ENCODE peak calls at places on chromosome 16, in eight cellular contexts. C, E, Q, F, X, M, J and I are unnamed samples.

GRCh38 chr16:25177831-25178688 is 38.7 kb upstream of the AQP8 start:
- DNase-seq in Q (no peak), C (no peak), F (no peak), J (no peak), M (no peak), X (no peak), E (peak; percentile 10), I (no peak)

GRCh38 chr16:51753382-51753781 is 602.3 kb upstream of the SALL1 start:
- DNase-seq in Q (no peak), C (no peak), F (peak; percentile 85), E (no peak), M (no peak), X (no peak), J (no peak), I (no peak)

GRCh38 chr16:66889622-66890021 is 9.3 kb downstream of the PDP2 start:
- DNase-seq in E (no peak), M (no peak), F (no peak), C (no peak), Q (no peak), X (no peak), J (no peak), I (no peak)

GRCh38 chr16:57837305-57838125 is 35.2 kb upstream of the KIFC3 start:
- DNase-seq in J (no peak), F (no peak), E (no peak), Q (no peak), C (no peak), M (no peak), X (no peak), I (no peak)

GRCh38 chr16:2520784-2521577 is 810 bp downstream of the AMDHD2 start:
- DNase-seq in Q (no peak), X (peak; percentile 78), C (peak; percentile 30), M (peak; percentile 82), J (no peak), F (no peak), E (peak; percentile 55), I (peak; percentile 51)

GRCh38 chr16:75105306-75106061 is 11.1 kb downstream of the LDHD start:
- DNase-seq in J (no peak), Q (no peak), C (peak; percentile 55), F (no peak), E (no peak), M (peak; percentile 80), X (no peak), I (peak; percentile 73)

GRCh38 chr16:80569440-80570105 is 28.8 kb downstream of the DYNLRB2 start:
- DNase-seq in C (no peak), J (no peak), M (no peak), X (peak; percentile 60), Q (peak; percentile 46), E (peak; percentile 32), F (no peak), I (no peak)

GRCh38 chr16:69187891-69188451 is 1.0 kb downstream of the SNTB2 start:
- DNase-seq in E (no peak), F (peak; percentile 45), X (no peak), J (no peak), M (peak; percentile 81), C (peak; percentile 54), Q (peak; percentile 24), I (peak; percentile 71)

GRCh38 chr16:31695667-31696066 is 168.0 kb downstream of the AHSP start:
- DNase-seq in C (no peak), M (no peak), E (no peak), X (no peak), J (no peak), Q (no peak), F (no peak), I (no peak)

GRCh38 chr16:80591071-80591935 is 50.5 kb downstream of the DYNLRB2 start:
- DNase-seq in Q (no peak), M (no peak), C (no peak), F (no peak), E (no peak), X (no peak), J (no peak), I (no peak)

GRCh38 chr16:72434159-72434558 is 262.2 kb upstream of the PMFBP1 start:
- DNase-seq in C (no peak), F (no peak), Q (peak; percentile 18), E (peak; percentile 60), M (no peak), X (no peak), J (no peak), I (no peak)

GRCh38 chr16:6019490-6019991 is 921.9 kb upstream of the EEF2KMT start:
- DNase-seq in Q (no peak), J (no peak), E (no peak), M (peak; percentile 56), F (no peak), X (no peak), C (no peak), I (no peak)

GRCh38 chr16:80792031-80792430 is 12.4 kb downstream of the CDYL2 start:
- DNase-seq in M (no peak), C (no peak), J (no peak), X (no peak), E (no peak), F (no peak), Q (no peak), I (no peak)

GRCh38 chr16:11914759-11915643 is 755 bp downstream of the GSPT1 start:
- DNase-seq in M (peak; percentile 82), X (peak; percentile 45), J (no peak), F (no peak), E (peak; percentile 42), Q (peak; percentile 20), C (peak; percentile 53), I (peak; percentile 62)